ENCODE peak calls at places on chromosomes 7 and 10, in five cellular contexts. One of them, this sample, is unnamed.

GRCh38 chr7:115124409-115124939 is 202.6 kb downstream of the MDFIC start:
- DNase-seq in colonic mucosa: no peak
- DNase-seq in fibroblast of the aortic adventitia: peak; percentile 55
- DNase-seq in RWPE2: no peak
- DNase-seq in heart right ventricle: no peak
- DNase-seq in this sample: no peak

GRCh38 chr7:134515569-134516468 is 11.5 kb upstream of the AKR1B10 start:
- DNase-seq in colonic mucosa: no peak
- DNase-seq in fibroblast of the aortic adventitia: peak; percentile 97
- DNase-seq in RWPE2: no peak
- DNase-seq in heart right ventricle: no peak
- DNase-seq in this sample: no peak

GRCh38 chr7:108109216-108109908 is 20.8 kb downstream of the LAMB4 start:
- DNase-seq in colonic mucosa: no peak
- DNase-seq in fibroblast of the aortic adventitia: no peak
- DNase-seq in RWPE2: no peak
- DNase-seq in heart right ventricle: no peak
- DNase-seq in this sample: peak; percentile 32

GRCh38 chr7:104862719-104863118 is 151.3 kb upstream of the KMT2E start:
- DNase-seq in colonic mucosa: no peak
- DNase-seq in fibroblast of the aortic adventitia: no peak
- DNase-seq in RWPE2: no peak
- DNase-seq in heart right ventricle: no peak
- DNase-seq in this sample: no peak

GRCh38 chr7:3649678-3650445 is 348.8 kb downstream of the SDK1 start:
- DNase-seq in colonic mucosa: no peak
- DNase-seq in fibroblast of the aortic adventitia: no peak
- DNase-seq in RWPE2: no peak
- DNase-seq in heart right ventricle: no peak
- DNase-seq in this sample: no peak

GRCh38 chr10:80509403-80510161 is 28.1 kb upstream of the SH2D4B start:
- DNase-seq in colonic mucosa: no peak
- DNase-seq in fibroblast of the aortic adventitia: peak; percentile 60
- DNase-seq in RWPE2: peak; percentile 88
- DNase-seq in heart right ventricle: no peak
- DNase-seq in this sample: no peak

GRCh38 chr10:99630439-99630838 is 10.2 kb upstream of the SLC25A28 start:
- DNase-seq in colonic mucosa: peak; percentile 29
- DNase-seq in fibroblast of the aortic adventitia: peak; percentile 83
- DNase-seq in RWPE2: no peak
- DNase-seq in heart right ventricle: no peak
- DNase-seq in this sample: no peak

GRCh38 chr7:134016223-134016941 is 110.8 kb upstream of the LRGUK start:
- DNase-seq in colonic mucosa: peak; percentile 33
- DNase-seq in fibroblast of the aortic adventitia: peak; percentile 51
- DNase-seq in RWPE2: no peak
- DNase-seq in heart right ventricle: no peak
- DNase-seq in this sample: peak; percentile 13

GRCh38 chr10:46557319-46558140 is 1.1 kb upstream of the GPRIN2 start:
- DNase-seq in colonic mucosa: peak; percentile 41
- DNase-seq in fibroblast of the aortic adventitia: no peak
- DNase-seq in RWPE2: peak; percentile 82
- DNase-seq in heart right ventricle: no peak
- DNase-seq in this sample: no peak

GRCh38 chr10:50396491-50397311 is 145.4 kb upstream of the ASAH2 start:
- DNase-seq in colonic mucosa: no peak
- DNase-seq in fibroblast of the aortic adventitia: peak; percentile 55
- DNase-seq in RWPE2: no peak
- DNase-seq in heart right ventricle: no peak
- DNase-seq in this sample: peak; percentile 42

GRCh38 chr7:82964150-82964882 is 198.4 kb downstream of the PCLO start:
- DNase-seq in colonic mucosa: no peak
- DNase-seq in fibroblast of the aortic adventitia: no peak
- DNase-seq in RWPE2: no peak
- DNase-seq in heart right ventricle: no peak
- DNase-seq in this sample: no peak

GRCh38 chr10:69874464-69874863 is 72.8 kb downstream of the COL13A1 start:
- DNase-seq in colonic mucosa: no peak
- DNase-seq in fibroblast of the aortic adventitia: peak; percentile 80
- DNase-seq in RWPE2: no peak
- DNase-seq in heart right ventricle: no peak
- DNase-seq in this sample: no peak

GRCh38 chr10:126247454-126247975 is 140.8 kb downstream of the ADAM12 start:
- DNase-seq in colonic mucosa: peak; percentile 32
- DNase-seq in fibroblast of the aortic adventitia: peak; percentile 100
- DNase-seq in RWPE2: peak; percentile 83
- DNase-seq in heart right ventricle: peak; percentile 42
- DNase-seq in this sample: no peak

GRCh38 chr10:69411476-69411875 is 5.2 kb downstream of the TACR2 start:
- DNase-seq in colonic mucosa: no peak
- DNase-seq in fibroblast of the aortic adventitia: no peak
- DNase-seq in RWPE2: no peak
- DNase-seq in heart right ventricle: no peak
- DNase-seq in this sample: no peak

GRCh38 chr10:92290076-92290836 is 622 bp downstream of the CPEB3 start:
- DNase-seq in colonic mucosa: peak; percentile 77
- DNase-seq in fibroblast of the aortic adventitia: peak; percentile 44
- DNase-seq in RWPE2: no peak
- DNase-seq in heart right ventricle: no peak
- DNase-seq in this sample: peak; percentile 42

GRCh38 chr10:48932831-48933670 is 6.6 kb downstream of the LRRC18 start:
- DNase-seq in colonic mucosa: no peak
- DNase-seq in fibroblast of the aortic adventitia: no peak
- DNase-seq in RWPE2: no peak
- DNase-seq in heart right ventricle: no peak
- DNase-seq in this sample: no peak

GRCh38 chr7:12067156-12067831 is 143.8 kb upstream of the TMEM106B start:
- DNase-seq in colonic mucosa: peak; percentile 72
- DNase-seq in fibroblast of the aortic adventitia: peak; percentile 79
- DNase-seq in RWPE2: no peak
- DNase-seq in heart right ventricle: no peak
- DNase-seq in this sample: peak; percentile 18

GRCh38 chr7:64887756-64888508 is 15.1 kb upstream of the ZNF273 start:
- DNase-seq in colonic mucosa: peak; percentile 61
- DNase-seq in fibroblast of the aortic adventitia: no peak
- DNase-seq in RWPE2: no peak
- DNase-seq in heart right ventricle: peak; percentile 31
- DNase-seq in this sample: no peak

GRCh38 chr7:149690688-149691446 is 82.5 kb downstream of the ZNF467 start:
- DNase-seq in colonic mucosa: peak; percentile 29
- DNase-seq in fibroblast of the aortic adventitia: peak; percentile 87
- DNase-seq in RWPE2: no peak
- DNase-seq in heart right ventricle: peak; percentile 20
- DNase-seq in this sample: no peak

GRCh38 chr7:32680259-32681173 is 185.2 kb downstream of the AVL9 start:
- DNase-seq in colonic mucosa: peak; percentile 70
- DNase-seq in fibroblast of the aortic adventitia: peak; percentile 69
- DNase-seq in RWPE2: peak; percentile 61
- DNase-seq in heart right ventricle: no peak
- DNase-seq in this sample: no peak

GRCh38 chr7:158816271-158816670 is 13.0 kb downstream of the ESYT2 start:
- DNase-seq in colonic mucosa: no peak
- DNase-seq in fibroblast of the aortic adventitia: peak; percentile 54
- DNase-seq in RWPE2: no peak
- DNase-seq in heart right ventricle: no peak
- DNase-seq in this sample: no peak

GRCh38 chr7:152076324-152076821 is 50.9 kb downstream of the GALNT11 start:
- DNase-seq in colonic mucosa: peak; percentile 68
- DNase-seq in fibroblast of the aortic adventitia: peak; percentile 17
- DNase-seq in RWPE2: no peak
- DNase-seq in heart right ventricle: no peak
- DNase-seq in this sample: peak; percentile 26

GRCh38 chr7:84693483-84693882 is 493.4 kb downstream of the SEMA3D start:
- DNase-seq in colonic mucosa: no peak
- DNase-seq in fibroblast of the aortic adventitia: no peak
- DNase-seq in RWPE2: no peak
- DNase-seq in heart right ventricle: no peak
- DNase-seq in this sample: no peak
- TF ChIP-seq CTCF in colonic mucosa: no peak
- TF ChIP-seq CTCF in fibroblast of the aortic adventitia: no peak
- TF ChIP-seq CTCF in RWPE2: no peak
- TF ChIP-seq CTCF in heart right ventricle: no peak
- TF ChIP-seq CTCF in this sample: no peak

DNA sequence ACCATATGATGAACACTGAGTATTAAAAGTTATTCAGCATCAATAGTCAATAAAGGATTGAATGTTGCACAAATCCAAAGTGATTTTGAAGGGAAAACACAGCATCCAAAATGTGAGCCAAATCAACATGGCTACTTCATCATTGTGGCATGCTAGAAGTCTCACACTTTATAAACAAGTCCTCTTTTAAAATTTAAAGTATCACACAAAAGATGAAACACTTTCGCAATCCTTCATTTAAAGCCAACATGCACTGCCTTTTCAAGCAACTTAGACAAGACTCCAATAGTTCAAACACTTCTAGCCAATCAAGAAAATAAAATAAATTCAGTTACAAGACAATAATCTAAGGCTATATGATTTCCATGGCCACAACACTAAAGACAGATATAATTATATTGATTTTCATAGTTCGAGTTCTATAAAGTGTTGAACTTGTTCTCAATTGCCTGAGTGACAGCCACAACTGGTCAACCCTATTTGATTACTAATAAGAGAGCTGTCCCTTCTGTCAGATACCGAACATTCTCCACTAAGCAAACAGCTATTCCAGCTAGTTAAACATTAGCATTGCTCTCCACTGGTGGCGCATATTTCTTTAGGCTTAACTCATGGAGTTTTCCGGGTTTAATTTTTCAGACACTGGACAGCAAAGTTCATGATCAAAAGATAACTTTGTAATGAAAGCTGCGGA is 8.3 kb downstream of the EBF3 start:
- DNase-seq in colonic mucosa: no peak
- DNase-seq in fibroblast of the aortic adventitia: peak; percentile 55
- DNase-seq in RWPE2: no peak
- DNase-seq in heart right ventricle: no peak
- DNase-seq in this sample: no peak
- TF ChIP-seq CTCF in colonic mucosa: no peak
- TF ChIP-seq CTCF in fibroblast of the aortic adventitia: no peak
- TF ChIP-seq CTCF in RWPE2: no peak
- TF ChIP-seq CTCF in heart right ventricle: no peak
- TF ChIP-seq CTCF in this sample: no peak

DNA sequence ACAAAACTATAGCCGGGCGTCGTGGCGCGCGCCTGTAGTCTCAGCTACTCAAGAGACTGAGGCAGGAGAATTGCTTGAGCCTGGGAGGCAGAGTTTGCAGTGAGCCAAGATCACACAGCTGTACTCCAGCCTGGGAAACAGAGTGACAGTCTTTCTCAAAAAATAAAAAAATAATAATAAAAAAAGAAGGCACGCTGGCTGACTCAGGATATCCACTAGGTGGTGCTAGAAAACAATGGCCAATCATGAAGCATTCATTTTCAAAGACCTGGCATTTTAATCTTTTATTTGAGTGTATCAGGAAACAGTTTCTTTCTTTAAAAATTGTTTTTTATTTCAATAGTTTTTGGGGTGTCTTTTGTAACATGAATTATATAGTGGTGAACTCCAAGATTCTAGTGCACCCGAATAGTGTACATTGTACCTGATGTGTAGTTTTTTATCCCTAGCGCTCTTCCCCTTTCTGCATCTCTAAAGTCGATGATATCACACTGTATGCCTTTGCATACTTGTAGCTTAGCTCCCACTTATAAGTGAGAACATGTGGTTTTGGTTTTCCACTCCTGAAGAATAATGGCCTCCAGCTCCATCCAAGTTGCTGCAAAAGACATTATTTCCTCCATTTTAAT is 88.6 kb downstream of the LYZL1 start:
- DNase-seq in colonic mucosa: no peak
- DNase-seq in fibroblast of the aortic adventitia: peak; percentile 60
- DNase-seq in RWPE2: no peak
- DNase-seq in heart right ventricle: no peak
- DNase-seq in this sample: peak; percentile 54
- TF ChIP-seq CTCF in colonic mucosa: peak; percentile 71
- TF ChIP-seq CTCF in fibroblast of the aortic adventitia: peak; percentile 86
- TF ChIP-seq CTCF in RWPE2: peak; percentile 89
- TF ChIP-seq CTCF in heart right ventricle: peak; percentile 70
- TF ChIP-seq CTCF in this sample: peak; percentile 55

DNA sequence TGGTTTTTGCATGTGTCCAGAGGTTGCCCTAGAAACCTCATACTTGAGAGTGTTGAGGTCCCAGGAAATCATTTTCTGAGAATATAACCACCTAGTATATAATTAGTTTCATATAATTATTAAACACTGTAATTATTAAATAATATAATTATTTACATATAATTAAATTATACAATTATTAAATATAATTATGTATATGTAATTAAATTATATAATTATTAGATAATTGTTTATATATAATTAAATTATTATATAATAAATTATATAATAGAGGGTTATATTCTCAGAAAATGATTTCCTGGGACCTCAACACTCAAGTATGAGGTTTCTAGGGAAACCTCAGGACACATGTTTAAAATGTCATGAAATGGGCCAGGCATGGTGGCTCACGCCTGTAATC is 27.6 kb downstream of the SCRN1 start:
- DNase-seq in colonic mucosa: no peak
- DNase-seq in fibroblast of the aortic adventitia: no peak
- DNase-seq in RWPE2: no peak
- DNase-seq in heart right ventricle: no peak
- DNase-seq in this sample: no peak
- TF ChIP-seq CTCF in colonic mucosa: no peak
- TF ChIP-seq CTCF in fibroblast of the aortic adventitia: no peak
- TF ChIP-seq CTCF in RWPE2: no peak
- TF ChIP-seq CTCF in heart right ventricle: no peak
- TF ChIP-seq CTCF in this sample: no peak

GRCh38 chr7:31059551-31059950 is 7.4 kb downstream of the ADCYAP1R1 start:
- DNase-seq in colonic mucosa: no peak
- DNase-seq in fibroblast of the aortic adventitia: no peak
- DNase-seq in RWPE2: no peak
- DNase-seq in heart right ventricle: no peak
- DNase-seq in this sample: no peak
- TF ChIP-seq CTCF in colonic mucosa: no peak
- TF ChIP-seq CTCF in fibroblast of the aortic adventitia: no peak
- TF ChIP-seq CTCF in RWPE2: no peak
- TF ChIP-seq CTCF in heart right ventricle: peak; percentile 13
- TF ChIP-seq CTCF in this sample: no peak

GRCh38 chr7:116582806-116583444 is 58.1 kb downstream of the CAV1 start:
- DNase-seq in colonic mucosa: no peak
- DNase-seq in fibroblast of the aortic adventitia: peak; percentile 90
- DNase-seq in RWPE2: no peak
- DNase-seq in heart right ventricle: no peak
- DNase-seq in this sample: no peak
- TF ChIP-seq CTCF in colonic mucosa: no peak
- TF ChIP-seq CTCF in fibroblast of the aortic adventitia: no peak
- TF ChIP-seq CTCF in RWPE2: no peak
- TF ChIP-seq CTCF in heart right ventricle: no peak
- TF ChIP-seq CTCF in this sample: no peak